ENCODE peak calls at places on chromosome 7, in six cellular contexts. J is EL; K is germinal center; B is activated naive CD4-positive, alpha-beta T cell treated with anti-CD3 and anti-CD28 coated beads, Interleukin-2, amount 50 U/mL, for 72 hours; H is astrocyte of the cerebellum; S is cardiac fibroblast. P is an unnamed sample.

GRCh38 chr7:6417408-6417807 is 30.3 kb downstream of the DAGLB start:
- DNase-seq in H (no peak), J (no peak), B (no peak), K (no peak), S (no peak), P (no peak)

GRCh38 chr7:130363156-130363847 is 17.0 kb upstream of the CPA1 start:
- DNase-seq in J (peak; percentile 98), S (peak; percentile 89), K (no peak), B (peak; percentile 64), H (peak; percentile 91), P (no peak)

GRCh38 chr7:44095781-44096180 is 8.4 kb upstream of the AEBP1 start:
- DNase-seq in K (no peak), B (no peak), H (no peak), J (no peak), S (no peak), P (no peak)

GRCh38 chr7:107660381-107661080 is at the start of gene SLC26A4:
- DNase-seq in B (peak; percentile 74), H (no peak), J (peak; percentile 18), S (no peak), K (peak; percentile 17), P (no peak)

GRCh38 chr7:107961399-107961798 is 41.6 kb downstream of the LAMB1 start:
- DNase-seq in B (no peak), S (peak; percentile 68), H (no peak), K (no peak), J (no peak), P (no peak)

GRCh38 chr7:91949221-91950009 is 8.8 kb downstream of the AKAP9 start:
- DNase-seq in K (no peak), J (peak; percentile 22), B (no peak), S (no peak), H (no peak), P (no peak)

GRCh38 chr7:116786791-116787443 is 75.5 kb upstream of the CAPZA2 start:
- DNase-seq in J (peak; percentile 50), H (no peak), B (no peak), K (peak; percentile 73), S (peak; percentile 39), P (peak; percentile 6)

GRCh38 chr7:102287465-102288146 is 938 bp downstream of the SH2B2 start:
- DNase-seq in H (no peak), B (no peak), J (peak; percentile 37), S (peak; percentile 30), K (peak; percentile 48), P (no peak)

GRCh38 chr7:92133133-92133736 is 1.0 kb downstream of the CYP51A1 start:
- DNase-seq in B (no peak), J (peak; percentile 2), K (no peak), S (peak; percentile 15), H (no peak), P (no peak)

GRCh38 chr7:49852619-49853462 is 79.4 kb downstream of the VWC2 start:
- DNase-seq in S (peak; percentile 53), K (peak; percentile 10), B (no peak), J (peak; percentile 12), H (peak; percentile 49), P (no peak)

GRCh38 chr7:34019431-34019830 is 114.1 kb downstream of the BMPER start:
- DNase-seq in J (no peak), K (no peak), B (no peak), S (no peak), H (no peak), P (no peak)

GRCh38 chr7:129169171-129169643 is 19.2 kb upstream of the SMO start:
- DNase-seq in S (peak; percentile 39), J (peak; percentile 33), B (no peak), H (no peak), K (peak; percentile 75), P (no peak)

GRCh38 chr7:101632641-101633040 is 3.5 kb upstream of the MYL10 start:
- DNase-seq in B (no peak), J (peak; percentile 23), H (no peak), S (no peak), K (no peak), P (no peak)

GRCh38 chr7:121019018-121019417 is 30.5 kb downstream of the CPED1 start:
- DNase-seq in B (no peak), S (peak; percentile 78), H (no peak), K (no peak), J (peak; percentile 76), P (no peak)

GRCh38 chr7:138542183-138542582 is 82.1 kb downstream of the TRIM24 start:
- DNase-seq in B (no peak), S (no peak), H (no peak), K (no peak), J (no peak), P (no peak)

GRCh38 chr7:157570531-157571200 is 233.9 kb downstream of the DNAJB6 start:
- DNase-seq in B (no peak), K (no peak), J (peak; percentile 5), S (no peak), H (no peak), P (no peak)

GRCh38 chr7:351256-351655 is 61.3 kb downstream of the FOXL3 start:
- DNase-seq in K (no peak), J (no peak), H (no peak), B (no peak), S (no peak), P (no peak)

GRCh38 chr7:32293833-32294232 is 196.3 kb downstream of the LSM5 start:
- DNase-seq in J (no peak), S (no peak), K (no peak), H (no peak), B (no peak), P (no peak)

GRCh38 chr7:74106846-74107245 is 23.2 kb downstream of the LIMK1 start:
- DNase-seq in K (no peak), H (no peak), B (no peak), S (no peak), J (no peak), P (no peak)

GRCh38 chr7:38232475-38233366 is 40.7 kb downstream of the TARP start:
- DNase-seq in J (no peak), H (peak; percentile 82), K (no peak), S (no peak), B (peak; percentile 83), P (no peak)

GRCh38 chr7:45691155-45691656 is 117.0 kb downstream of the ADCY1 start:
- DNase-seq in B (no peak), J (no peak), K (no peak), H (no peak), S (no peak), P (no peak)

GRCh38 chr7:12569673-12570072 is 847 bp upstream of the SCIN start:
- DNase-seq in B (no peak), S (no peak), J (no peak), K (no peak), H (no peak), P (no peak)

GRCh38 chr7:111561659-111561908 is 708 bp downstream of the IMMP2L start:
- DNase-seq in H (no peak), K (no peak), B (no peak), S (no peak), J (no peak), P (no peak)

GRCh38 chr7:41969713-41970112 is 266.8 kb upstream of the INHBA start:
- DNase-seq in H (no peak), S (no peak), K (no peak), B (no peak), J (no peak), P (no peak)

GRCh38 chr7:46848944-46849343 is 733.0 kb downstream of the TNS3 start:
- DNase-seq in J (peak; percentile 72), S (no peak), B (no peak), H (no peak), K (no peak), P (no peak)

GRCh38 chr7:46764100-46764941 is 817.6 kb downstream of the TNS3 start:
- DNase-seq in J (peak; percentile 97), S (peak; percentile 95), B (no peak), H (peak; percentile 95), K (no peak), P (no peak)

GRCh38 chr7:43647772-43648643 is 65.1 kb downstream of the STK17A start:
- DNase-seq in H (peak; percentile 100), K (no peak), B (peak; percentile 78), J (peak; percentile 99), S (peak; percentile 98), P (no peak)

GRCh38 chr7:150737265-150738055 is at the start of gene GIMAP5:
- DNase-seq in H (no peak), S (no peak), B (no peak), J (no peak), K (no peak), P (no peak)

GRCh38 chr7:69537691-69538090 is 60.6 kb upstream of the AUTS2 start:
- DNase-seq in S (no peak), B (no peak), K (no peak), J (no peak), H (no peak), P (no peak)

GRCh38 chr7:21089653-21090052 is 303.0 kb upstream of the SP8 start:
- DNase-seq in K (no peak), B (no peak), H (no peak), J (no peak), S (no peak), P (no peak)

GRCh38 chr7:106178593-106179134 is 66.6 kb upstream of the SYPL1 start:
- DNase-seq in J (peak; percentile 49), B (no peak), H (peak; percentile 39), K (no peak), S (peak; percentile 88), P (no peak)

GRCh38 chr7:55177589-55178261 is 158.9 kb downstream of the EGFR start:
- DNase-seq in J (no peak), K (no peak), H (peak; percentile 93), S (peak; percentile 46), B (no peak), P (no peak)

GRCh38 chr7:133290041-133290440 is 37.2 kb downstream of the EXOC4 start:
- DNase-seq in H (no peak), B (no peak), S (no peak), K (no peak), J (peak; percentile 38), P (no peak)

GRCh38 chr7:92831716-92832622 is 4.4 kb downstream of the CDK6 start:
- DNase-seq in S (peak; percentile 75), H (peak; percentile 69), K (no peak), J (peak; percentile 93), B (no peak), P (no peak)

GRCh38 chr7:104956753-104957450 is 57.1 kb upstream of the KMT2E start:
- DNase-seq in S (peak; percentile 56), K (no peak), J (peak; percentile 75), H (peak; percentile 89), B (no peak), P (no peak)

GRCh38 chr7:18610331-18610948 is 114.9 kb downstream of the HDAC9 start:
- DNase-seq in B (no peak), S (peak; percentile 43), K (peak; percentile 14), J (peak; percentile 44), H (no peak), P (no peak)

GRCh38 chr7:150451833-150452431 is 1.5 kb downstream of the GIMAP8 start:
- DNase-seq in H (no peak), J (no peak), B (no peak), S (no peak), K (no peak), P (no peak)

GRCh38 chr7:7183061-7183832 is 903 bp downstream of the C1GALT1 start:
- DNase-seq in S (peak; percentile 25), B (peak; percentile 73), H (no peak), J (peak; percentile 52), K (peak; percentile 70), P (no peak)